ENCODE peak calls at places on chromosomes 1 and 21, in ten cellular contexts. One of them, this sample, is unnamed.

GRCh38 chr1:88311907-88312306 is 372.2 kb upstream of the PKN2 start:
- DNase-seq in breast epithelium: no peak
- DNase-seq in left ventricle myocardium inferior: no peak
- DNase-seq in Peyer's patch: no peak
- DNase-seq in dorsolateral prefrontal cortex: no peak
- DNase-seq in pancreas: no peak
- DNase-seq in thoracic aorta: no peak
- DNase-seq in CD4-positive, alpha-beta memory T cell: no peak
- DNase-seq in small intestine: peak; percentile 93
- DNase-seq in fibroblast of lung: peak; percentile 26
- DNase-seq in this sample: no peak

GRCh38 chr1:245771521-245772281 is 616.9 kb downstream of the KIF26B start:
- DNase-seq in breast epithelium: no peak
- DNase-seq in left ventricle myocardium inferior: no peak
- DNase-seq in Peyer's patch: no peak
- DNase-seq in dorsolateral prefrontal cortex: no peak
- DNase-seq in pancreas: no peak
- DNase-seq in thoracic aorta: no peak
- DNase-seq in CD4-positive, alpha-beta memory T cell: no peak
- DNase-seq in small intestine: no peak
- DNase-seq in fibroblast of lung: peak; percentile 99
- DNase-seq in this sample: no peak

GRCh38 chr1:162868972-162869371 is 8.0 kb upstream of the CCDC190 start:
- DNase-seq in breast epithelium: no peak
- DNase-seq in left ventricle myocardium inferior: no peak
- DNase-seq in Peyer's patch: no peak
- DNase-seq in dorsolateral prefrontal cortex: no peak
- DNase-seq in pancreas: no peak
- DNase-seq in thoracic aorta: no peak
- DNase-seq in CD4-positive, alpha-beta memory T cell: no peak
- DNase-seq in small intestine: no peak
- DNase-seq in fibroblast of lung: no peak
- DNase-seq in this sample: no peak

GRCh38 chr1:233061265-233061664 is 110.9 kb downstream of the NTPCR start:
- DNase-seq in breast epithelium: no peak
- DNase-seq in left ventricle myocardium inferior: no peak
- DNase-seq in Peyer's patch: no peak
- DNase-seq in dorsolateral prefrontal cortex: no peak
- DNase-seq in pancreas: no peak
- DNase-seq in thoracic aorta: no peak
- DNase-seq in CD4-positive, alpha-beta memory T cell: no peak
- DNase-seq in small intestine: no peak
- DNase-seq in fibroblast of lung: no peak
- DNase-seq in this sample: no peak

GRCh38 chr1:243288062-243288461 is 32.2 kb downstream of the SDCCAG8 start:
- DNase-seq in breast epithelium: no peak
- DNase-seq in left ventricle myocardium inferior: no peak
- DNase-seq in Peyer's patch: no peak
- DNase-seq in dorsolateral prefrontal cortex: no peak
- DNase-seq in pancreas: no peak
- DNase-seq in thoracic aorta: no peak
- DNase-seq in CD4-positive, alpha-beta memory T cell: no peak
- DNase-seq in small intestine: no peak
- DNase-seq in fibroblast of lung: no peak
- DNase-seq in this sample: no peak

GRCh38 chr1:84776639-84777038 is 86.4 kb upstream of the SSX2IP start:
- DNase-seq in breast epithelium: no peak
- DNase-seq in left ventricle myocardium inferior: no peak
- DNase-seq in Peyer's patch: no peak
- DNase-seq in dorsolateral prefrontal cortex: no peak
- DNase-seq in pancreas: no peak
- DNase-seq in thoracic aorta: no peak
- DNase-seq in CD4-positive, alpha-beta memory T cell: no peak
- DNase-seq in small intestine: no peak
- DNase-seq in fibroblast of lung: peak; percentile 31
- DNase-seq in this sample: no peak

GRCh38 chr1:38820860-38821259 is 38.7 kb downstream of the RRAGC start:
- DNase-seq in breast epithelium: no peak
- DNase-seq in left ventricle myocardium inferior: no peak
- DNase-seq in Peyer's patch: no peak
- DNase-seq in dorsolateral prefrontal cortex: no peak
- DNase-seq in pancreas: no peak
- DNase-seq in thoracic aorta: no peak
- DNase-seq in CD4-positive, alpha-beta memory T cell: no peak
- DNase-seq in small intestine: no peak
- DNase-seq in fibroblast of lung: no peak
- DNase-seq in this sample: no peak

GRCh38 chr1:66262233-66262632 is 271.7 kb upstream of the SGIP1 start:
- DNase-seq in breast epithelium: peak; percentile 63
- DNase-seq in left ventricle myocardium inferior: no peak
- DNase-seq in Peyer's patch: no peak
- DNase-seq in dorsolateral prefrontal cortex: no peak
- DNase-seq in pancreas: no peak
- DNase-seq in thoracic aorta: no peak
- DNase-seq in CD4-positive, alpha-beta memory T cell: no peak
- DNase-seq in small intestine: no peak
- DNase-seq in fibroblast of lung: peak; percentile 76
- DNase-seq in this sample: no peak

GRCh38 chr1:180912801-180913616 is at the start of gene KIAA1614:
- DNase-seq in breast epithelium: no peak
- DNase-seq in left ventricle myocardium inferior: peak; percentile 54
- DNase-seq in Peyer's patch: no peak
- DNase-seq in dorsolateral prefrontal cortex: no peak
- DNase-seq in pancreas: no peak
- DNase-seq in thoracic aorta: no peak
- DNase-seq in CD4-positive, alpha-beta memory T cell: no peak
- DNase-seq in small intestine: no peak
- DNase-seq in fibroblast of lung: peak; percentile 64
- DNase-seq in this sample: peak; percentile 39

GRCh38 chr1:229869225-229869624 is 197.8 kb upstream of the GALNT2 start:
- DNase-seq in breast epithelium: no peak
- DNase-seq in left ventricle myocardium inferior: no peak
- DNase-seq in Peyer's patch: no peak
- DNase-seq in dorsolateral prefrontal cortex: no peak
- DNase-seq in pancreas: no peak
- DNase-seq in thoracic aorta: no peak
- DNase-seq in CD4-positive, alpha-beta memory T cell: no peak
- DNase-seq in small intestine: no peak
- DNase-seq in fibroblast of lung: peak; percentile 6
- DNase-seq in this sample: no peak

GRCh38 chr1:42146916-42147320 is 6.3 kb upstream of the GUCA2B start:
- DNase-seq in breast epithelium: peak; percentile 82
- DNase-seq in left ventricle myocardium inferior: peak; percentile 63
- DNase-seq in Peyer's patch: peak; percentile 38
- DNase-seq in dorsolateral prefrontal cortex: no peak
- DNase-seq in pancreas: peak; percentile 91
- DNase-seq in thoracic aorta: no peak
- DNase-seq in CD4-positive, alpha-beta memory T cell: peak; percentile 62
- DNase-seq in small intestine: peak; percentile 92
- DNase-seq in fibroblast of lung: peak; percentile 36
- DNase-seq in this sample: peak; percentile 29

GRCh38 chr1:230797376-230798186 is 50.4 kb downstream of the CAPN9 start:
- DNase-seq in breast epithelium: peak; percentile 64
- DNase-seq in left ventricle myocardium inferior: peak; percentile 41
- DNase-seq in Peyer's patch: no peak
- DNase-seq in dorsolateral prefrontal cortex: peak; percentile 77
- DNase-seq in pancreas: peak; percentile 49
- DNase-seq in thoracic aorta: no peak
- DNase-seq in CD4-positive, alpha-beta memory T cell: no peak
- DNase-seq in small intestine: peak; percentile 61
- DNase-seq in fibroblast of lung: peak; percentile 64
- DNase-seq in this sample: peak; percentile 55

GRCh38 chr1:167904641-167905040 is 9.3 kb downstream of the ADCY10 start:
- DNase-seq in breast epithelium: no peak
- DNase-seq in left ventricle myocardium inferior: no peak
- DNase-seq in Peyer's patch: no peak
- DNase-seq in dorsolateral prefrontal cortex: no peak
- DNase-seq in pancreas: no peak
- DNase-seq in thoracic aorta: no peak
- DNase-seq in CD4-positive, alpha-beta memory T cell: no peak
- DNase-seq in small intestine: no peak
- DNase-seq in fibroblast of lung: peak; percentile 81
- DNase-seq in this sample: no peak

GRCh38 chr1:190452272-190452848 is 25.3 kb downstream of the BRINP3 start:
- DNase-seq in breast epithelium: no peak
- DNase-seq in left ventricle myocardium inferior: no peak
- DNase-seq in Peyer's patch: no peak
- DNase-seq in dorsolateral prefrontal cortex: no peak
- DNase-seq in pancreas: no peak
- DNase-seq in thoracic aorta: no peak
- DNase-seq in CD4-positive, alpha-beta memory T cell: no peak
- DNase-seq in small intestine: peak; percentile 20
- DNase-seq in fibroblast of lung: no peak
- DNase-seq in this sample: no peak

GRCh38 chr21:25934771-25935224 is 200.0 kb downstream of the GABPA start:
- DNase-seq in breast epithelium: peak; percentile 58
- DNase-seq in left ventricle myocardium inferior: peak; percentile 60
- DNase-seq in Peyer's patch: no peak
- DNase-seq in dorsolateral prefrontal cortex: no peak
- DNase-seq in pancreas: peak; percentile 75
- DNase-seq in thoracic aorta: peak; percentile 65
- DNase-seq in CD4-positive, alpha-beta memory T cell: no peak
- DNase-seq in small intestine: no peak
- DNase-seq in fibroblast of lung: peak; percentile 98
- DNase-seq in this sample: no peak

GRCh38 chr21:42474043-42474831 is 21.8 kb downstream of the RSPH1 start:
- DNase-seq in breast epithelium: no peak
- DNase-seq in left ventricle myocardium inferior: no peak
- DNase-seq in Peyer's patch: peak; percentile 25
- DNase-seq in dorsolateral prefrontal cortex: no peak
- DNase-seq in pancreas: peak; percentile 74
- DNase-seq in thoracic aorta: no peak
- DNase-seq in CD4-positive, alpha-beta memory T cell: no peak
- DNase-seq in small intestine: peak; percentile 99
- DNase-seq in fibroblast of lung: peak; percentile 5
- DNase-seq in this sample: no peak

GRCh38 chr21:41121785-41122415 is 46.1 kb upstream of the BACE2 start:
- DNase-seq in breast epithelium: peak; percentile 89
- DNase-seq in left ventricle myocardium inferior: peak; percentile 79
- DNase-seq in Peyer's patch: peak; percentile 48
- DNase-seq in dorsolateral prefrontal cortex: peak; percentile 74
- DNase-seq in pancreas: peak; percentile 71
- DNase-seq in thoracic aorta: peak; percentile 71
- DNase-seq in CD4-positive, alpha-beta memory T cell: no peak
- DNase-seq in small intestine: peak; percentile 83
- DNase-seq in fibroblast of lung: peak; percentile 71
- DNase-seq in this sample: peak; percentile 64

GRCh38 chr21:14713109-14713508 is 167.0 kb upstream of the SAMSN1 start:
- DNase-seq in breast epithelium: no peak
- DNase-seq in left ventricle myocardium inferior: no peak
- DNase-seq in Peyer's patch: no peak
- DNase-seq in dorsolateral prefrontal cortex: no peak
- DNase-seq in pancreas: no peak
- DNase-seq in thoracic aorta: no peak
- DNase-seq in CD4-positive, alpha-beta memory T cell: no peak
- DNase-seq in small intestine: no peak
- DNase-seq in fibroblast of lung: no peak
- DNase-seq in this sample: no peak

GRCh38 chr21:14712121-14712520 is 166.0 kb upstream of the SAMSN1 start:
- DNase-seq in breast epithelium: no peak
- DNase-seq in left ventricle myocardium inferior: no peak
- DNase-seq in Peyer's patch: no peak
- DNase-seq in dorsolateral prefrontal cortex: no peak
- DNase-seq in pancreas: no peak
- DNase-seq in thoracic aorta: no peak
- DNase-seq in CD4-positive, alpha-beta memory T cell: no peak
- DNase-seq in small intestine: no peak
- DNase-seq in fibroblast of lung: no peak
- DNase-seq in this sample: no peak

GRCh38 chr21:14706712-14707111 is 160.6 kb upstream of the SAMSN1 start:
- DNase-seq in breast epithelium: no peak
- DNase-seq in left ventricle myocardium inferior: no peak
- DNase-seq in Peyer's patch: no peak
- DNase-seq in dorsolateral prefrontal cortex: no peak
- DNase-seq in pancreas: no peak
- DNase-seq in thoracic aorta: no peak
- DNase-seq in CD4-positive, alpha-beta memory T cell: no peak
- DNase-seq in small intestine: peak; percentile 12
- DNase-seq in fibroblast of lung: no peak
- DNase-seq in this sample: no peak

GRCh38 chr21:14711287-14711686 is 165.2 kb upstream of the SAMSN1 start:
- DNase-seq in breast epithelium: no peak
- DNase-seq in left ventricle myocardium inferior: no peak
- DNase-seq in Peyer's patch: no peak
- DNase-seq in dorsolateral prefrontal cortex: no peak
- DNase-seq in pancreas: no peak
- DNase-seq in thoracic aorta: no peak
- DNase-seq in CD4-positive, alpha-beta memory T cell: no peak
- DNase-seq in small intestine: no peak
- DNase-seq in fibroblast of lung: no peak
- DNase-seq in this sample: no peak

GRCh38 chr21:14707265-14708020 is 161.3 kb upstream of the SAMSN1 start:
- DNase-seq in breast epithelium: no peak
- DNase-seq in left ventricle myocardium inferior: no peak
- DNase-seq in Peyer's patch: no peak
- DNase-seq in dorsolateral prefrontal cortex: no peak
- DNase-seq in pancreas: no peak
- DNase-seq in thoracic aorta: no peak
- DNase-seq in CD4-positive, alpha-beta memory T cell: no peak
- DNase-seq in small intestine: no peak
- DNase-seq in fibroblast of lung: no peak
- DNase-seq in this sample: no peak
- H3K27ac ChIP-seq in breast epithelium: no peak overlapping the region
- H3K27ac ChIP-seq in left ventricle myocardium inferior: no peak overlapping the region
- H3K27ac ChIP-seq in Peyer's patch: no peak overlapping the region
- H3K27ac ChIP-seq in dorsolateral prefrontal cortex: no peak overlapping the region
- H3K27ac ChIP-seq in pancreas: no peak overlapping the region
- H3K27ac ChIP-seq in thoracic aorta: no peak overlapping the region
- H3K27ac ChIP-seq in CD4-positive, alpha-beta memory T cell: no peak overlapping the region
- H3K27ac ChIP-seq in small intestine: no peak overlapping the region
- H3K27ac ChIP-seq in fibroblast of lung: no peak overlapping the region
- H3K27ac ChIP-seq in this sample: no peak overlapping the region

GRCh38 chr21:36929622-36930021 is 36.8 kb downstream of the HLCS start:
- DNase-seq in breast epithelium: no peak
- DNase-seq in left ventricle myocardium inferior: no peak
- DNase-seq in Peyer's patch: no peak
- DNase-seq in dorsolateral prefrontal cortex: peak; percentile 58
- DNase-seq in pancreas: peak; percentile 60
- DNase-seq in thoracic aorta: no peak
- DNase-seq in CD4-positive, alpha-beta memory T cell: no peak
- DNase-seq in small intestine: peak; percentile 20
- DNase-seq in fibroblast of lung: peak; percentile 17
- DNase-seq in this sample: no peak
- H3K27ac ChIP-seq in breast epithelium: no peak overlapping the region
- H3K27ac ChIP-seq in left ventricle myocardium inferior: no peak overlapping the region
- H3K27ac ChIP-seq in Peyer's patch: no peak overlapping the region
- H3K27ac ChIP-seq in dorsolateral prefrontal cortex: no peak overlapping the region
- H3K27ac ChIP-seq in pancreas: peak overlapping the region; percentile 53
- H3K27ac ChIP-seq in thoracic aorta: no peak overlapping the region
- H3K27ac ChIP-seq in CD4-positive, alpha-beta memory T cell: no peak overlapping the region
- H3K27ac ChIP-seq in small intestine: no peak overlapping the region
- H3K27ac ChIP-seq in fibroblast of lung: no peak overlapping the region
- H3K27ac ChIP-seq in this sample: no peak overlapping the region

GRCh38 chr1:56965191-56965590 is 624 bp downstream of the C8B start:
- DNase-seq in breast epithelium: no peak
- DNase-seq in left ventricle myocardium inferior: no peak
- DNase-seq in Peyer's patch: no peak
- DNase-seq in dorsolateral prefrontal cortex: no peak
- DNase-seq in pancreas: no peak
- DNase-seq in thoracic aorta: no peak
- DNase-seq in CD4-positive, alpha-beta memory T cell: no peak
- DNase-seq in small intestine: no peak
- DNase-seq in fibroblast of lung: no peak
- DNase-seq in this sample: no peak
- H3K27ac ChIP-seq in breast epithelium: no peak overlapping the region
- H3K27ac ChIP-seq in left ventricle myocardium inferior: no peak overlapping the region
- H3K27ac ChIP-seq in Peyer's patch: no peak overlapping the region
- H3K27ac ChIP-seq in dorsolateral prefrontal cortex: no peak overlapping the region
- H3K27ac ChIP-seq in pancreas: no peak overlapping the region
- H3K27ac ChIP-seq in thoracic aorta: no peak overlapping the region
- H3K27ac ChIP-seq in CD4-positive, alpha-beta memory T cell: no peak overlapping the region
- H3K27ac ChIP-seq in small intestine: no peak overlapping the region
- H3K27ac ChIP-seq in fibroblast of lung: no peak overlapping the region
- H3K27ac ChIP-seq in this sample: no peak overlapping the region

GRCh38 chr1:27602510-27603319 is 1.2 kb downstream of the AHDC1 start:
- DNase-seq in breast epithelium: peak; percentile 72
- DNase-seq in left ventricle myocardium inferior: peak; percentile 61
- DNase-seq in Peyer's patch: peak; percentile 65
- DNase-seq in dorsolateral prefrontal cortex: no peak
- DNase-seq in pancreas: peak; percentile 68
- DNase-seq in thoracic aorta: no peak
- DNase-seq in CD4-positive, alpha-beta memory T cell: peak; percentile 54
- DNase-seq in small intestine: peak; percentile 44
- DNase-seq in fibroblast of lung: no peak
- DNase-seq in this sample: no peak
- H3K27ac ChIP-seq in breast epithelium: peak overlapping the region; percentile 97
- H3K27ac ChIP-seq in left ventricle myocardium inferior: peak overlapping the region; percentile 98
- H3K27ac ChIP-seq in Peyer's patch: peak overlapping the region; percentile 90
- H3K27ac ChIP-seq in dorsolateral prefrontal cortex: peak overlapping the region; percentile 91
- H3K27ac ChIP-seq in pancreas: peak overlapping the region; percentile 85
- H3K27ac ChIP-seq in thoracic aorta: peak overlapping the region; percentile 94
- H3K27ac ChIP-seq in CD4-positive, alpha-beta memory T cell: peak overlapping the region; percentile 63
- H3K27ac ChIP-seq in small intestine: no peak overlapping the region
- H3K27ac ChIP-seq in fibroblast of lung: peak overlapping the region; percentile 57
- H3K27ac ChIP-seq in this sample: peak overlapping the region; percentile 82